ENCODE peak calls at places on chromosome 12, in five cellular contexts. W is neural progenitor cell, L is MM.1S, T is lung, D is A549. E is an unnamed sample.

GRCh38 chr12:71756054-71756675 is 1.5 kb downstream of the RAB21 start:
- DNase-seq in W (no peak), L (no peak), T (no peak), D (no peak), E (no peak)

GRCh38 chr12:95836630-95837239 is 22.0 kb upstream of the SNRPF start:
- DNase-seq in W (no peak), L (no peak), T (peak), D (peak), E (no peak)

GRCh38 chr12:67764946-67765619 is 116.5 kb downstream of the DYRK2 start:
- DNase-seq in W (no peak), L (peak), T (no peak), D (no peak), E (no peak)

GRCh38 chr12:53944209-53944608 is 5.6 kb downstream of the HOXC13 start:
- DNase-seq in W (no peak), L (no peak), T (no peak), D (no peak), E (no peak)

GRCh38 chr12:27987311-27987710 is 14.8 kb upstream of the PTHLH start:
- DNase-seq in W (no peak), L (no peak), T (no peak), D (no peak), E (no peak)

GRCh38 chr12:62291888-62292760 is 31.9 kb downstream of the USP15 start:
- DNase-seq in W (no peak), L (no peak), T (no peak), D (no peak), E (no peak)

GRCh38 chr12:121628037-121628436 is 1.7 kb downstream of the ORAI1 start:
- DNase-seq in W (no peak), L (no peak), T (no peak), D (no peak), E (no peak)

GRCh38 chr12:66600805-66601392 is 78.0 kb downstream of the GRIP1 start:
- DNase-seq in W (peak), L (no peak), T (no peak), D (no peak), E (no peak)

GRCh38 chr12:94080684-94081009 is 67.7 kb upstream of the PLXNC1 start:
- DNase-seq in W (no peak), L (peak), T (no peak), D (no peak), E (no peak)

GRCh38 chr12:132602578-132603239 is 7.7 kb downstream of the LRCOL1 start:
- DNase-seq in W (peak), L (no peak), T (no peak), D (no peak), E (no peak)

GRCh38 chr12:121391619-121392324 is 8.1 kb upstream of the RNF34 start:
- DNase-seq in W (no peak), L (peak), T (no peak), D (no peak), E (peak)

GRCh38 chr12:6337958-6338406 is 3.9 kb downstream of the TNFRSF1A start:
- DNase-seq in W (no peak), L (no peak), T (no peak), D (no peak), E (no peak)

GRCh38 chr12:2959508-2960431 is 573 bp downstream of the TEAD4 start:
- DNase-seq in W (peak), L (peak), T (peak), D (peak), E (no peak)

GRCh38 chr12:50351120-50352043 is 45.0 kb downstream of the FAM186A start:
- DNase-seq in W (no peak), L (no peak), T (no peak), D (no peak), E (no peak)

GRCh38 chr12:132163911-132164288 is 19.6 kb downstream of the NOC4L start:
- DNase-seq in W (no peak), L (no peak), T (no peak), D (no peak), E (no peak)

GRCh38 chr12:119594399-119594730 is 791 bp downstream of the TMEM233 start:
- DNase-seq in W (peak), L (no peak), T (no peak), D (no peak), E (no peak)

GRCh38 chr12:57111046-57111698 is at the start of gene STAT6:
- DNase-seq in W (peak), L (peak), T (peak), D (peak), E (no peak)

GRCh38 chr12:69388371-69388770 is 28.8 kb downstream of the YEATS4 start:
- DNase-seq in W (no peak), L (peak), T (no peak), D (peak), E (peak)

GRCh38 chr12:107320929-107321618 is 227.7 kb upstream of the CRY1 start:
- DNase-seq in W (peak), L (no peak), T (no peak), D (peak), E (no peak)

GRCh38 chr12:57897296-57897974 is 43.9 kb upstream of the ATP23 start:
- DNase-seq in W (no peak), L (no peak), T (no peak), D (no peak), E (no peak)

GRCh38 chr12:58776144-58776543 is 144.2 kb downstream of the LRIG3 start:
- DNase-seq in W (no peak), L (no peak), T (no peak), D (no peak), E (no peak)

GRCh38 chr12:88142610-88142991 is 494 bp downstream of the TMTC3 start:
- DNase-seq in W (peak), L (peak), T (peak), D (no peak), E (no peak)

GRCh38 chr12:105057174-105057573 is 27.1 kb downstream of the ALDH1L2 start:
- DNase-seq in W (no peak), L (no peak), T (no peak), D (no peak), E (no peak)

GRCh38 chr12:131752457-131752856 is 41.6 kb downstream of the SFSWAP start:
- DNase-seq in W (peak), L (no peak), T (no peak), D (no peak), E (no peak)

GRCh38 chr12:15910468-15910863 is 666 bp upstream of the DERA start:
- DNase-seq in W (no peak), L (peak), T (no peak), D (no peak), E (no peak)

DNA sequence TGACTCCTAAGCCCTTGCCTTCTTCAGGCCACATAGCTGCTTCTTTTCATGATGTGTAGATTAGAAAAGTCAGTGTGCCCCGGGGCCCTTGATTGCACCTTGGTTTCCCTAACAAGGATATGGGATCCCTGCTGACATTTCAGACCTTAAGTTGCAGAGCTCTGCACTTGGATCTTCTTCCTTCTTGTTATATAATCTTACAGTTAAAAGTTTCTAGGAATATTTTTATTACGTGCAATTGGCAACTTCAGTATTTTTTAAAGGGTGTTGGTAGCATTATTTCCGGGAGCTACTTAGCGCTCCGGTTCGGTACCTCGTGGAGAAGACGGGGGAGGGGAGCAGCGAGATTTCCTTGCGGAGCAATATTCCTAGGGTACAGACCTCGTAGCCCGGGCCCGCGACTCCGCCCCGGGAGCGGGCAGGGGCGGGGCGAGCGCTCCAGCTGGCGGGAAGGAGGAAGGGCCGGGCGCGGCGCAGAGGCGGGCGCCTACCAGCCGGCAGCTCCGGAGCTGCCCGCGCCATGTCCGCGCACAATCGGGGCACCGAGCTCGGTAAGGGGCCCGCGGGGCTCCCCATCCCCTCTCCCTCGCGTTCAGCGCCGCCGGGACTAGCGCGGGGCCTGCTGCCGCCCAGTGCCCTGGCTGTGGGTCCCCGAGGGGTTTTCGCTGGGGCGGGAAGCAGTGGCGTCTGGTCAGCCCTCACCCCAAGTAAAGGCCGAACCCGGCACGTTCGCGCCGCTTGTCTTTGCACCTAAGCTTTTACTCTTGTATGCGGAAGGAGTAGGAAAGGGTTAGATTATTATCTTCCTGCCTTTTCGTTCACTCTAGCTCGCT is at the start of gene DERA:
- DNase-seq in W (peak), L (peak), T (peak), D (peak), E (no peak)
- TF ChIP-seq CTCF in W (peak), L (no peak), T (no peak), D (no peak), E (no peak)

GRCh38 chr12:55736780-55737580 is 5.9 kb upstream of the GDF11 start:
- DNase-seq in W (peak), L (peak), T (peak), D (peak), E (no peak)
- H3K27ac ChIP-seq in W (no peak), L (no peak), T (no peak), D (no peak), E (no peak)

GRCh38 chr12:77324416-77324762 is 259.0 kb upstream of the E2F7 start:
- DNase-seq in W (no peak), L (no peak), T (no peak), D (no peak), E (no peak)

GRCh38 chr12:77325505-77325904 is 260.1 kb upstream of the E2F7 start:
- DNase-seq in W (peak), L (no peak), T (no peak), D (no peak), E (no peak)

GRCh38 chr12:77328326-77328725 is 263.0 kb upstream of the E2F7 start:
- DNase-seq in W (no peak), L (no peak), T (no peak), D (no peak), E (no peak)

GRCh38 chr12:77323778-77324415 is 258.5 kb upstream of the E2F7 start:
- DNase-seq in W (no peak), L (no peak), T (no peak), D (no peak), E (no peak)

DNA sequence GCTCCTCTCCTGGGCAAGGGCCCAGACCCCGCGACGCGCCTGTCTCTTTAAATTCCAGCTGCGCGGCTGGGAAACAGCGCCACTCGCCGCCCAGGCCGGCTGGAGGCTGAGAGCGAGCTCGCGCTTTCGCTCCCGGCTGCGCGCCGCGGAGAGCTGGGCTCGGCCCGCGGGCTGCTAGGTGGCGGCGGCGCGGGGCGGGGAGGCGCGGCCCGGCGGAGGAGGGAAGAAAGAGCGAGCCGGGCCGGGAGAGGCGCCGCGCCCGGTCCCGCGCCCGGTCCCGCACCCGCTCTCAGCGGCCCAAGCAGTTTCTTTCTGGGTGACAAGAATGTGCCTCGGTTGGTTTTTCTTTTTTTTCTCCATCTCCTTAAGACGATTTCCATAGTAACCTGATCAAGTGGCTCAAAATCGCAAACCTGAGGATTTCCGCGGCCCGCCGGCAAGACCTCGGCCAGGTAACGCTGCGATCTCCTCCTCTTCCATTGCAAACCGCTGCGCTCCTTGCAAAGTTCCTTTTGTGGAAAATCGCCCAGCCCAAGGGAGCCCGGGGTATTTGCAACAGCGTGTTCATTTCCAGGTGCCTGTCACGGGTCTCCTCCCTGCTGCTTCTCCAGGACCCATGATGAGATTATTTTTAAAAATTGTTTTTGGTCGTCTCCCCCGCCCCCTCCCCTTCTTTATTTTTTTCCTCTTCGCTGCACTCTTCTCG is 259.5 kb upstream of the E2F7 start:
- DNase-seq in W (peak), L (peak), T (peak), D (peak), E (no peak)
- TF ChIP-seq CTCF in W (peak), L (peak), T (peak), D (peak), E (peak)

DNA sequence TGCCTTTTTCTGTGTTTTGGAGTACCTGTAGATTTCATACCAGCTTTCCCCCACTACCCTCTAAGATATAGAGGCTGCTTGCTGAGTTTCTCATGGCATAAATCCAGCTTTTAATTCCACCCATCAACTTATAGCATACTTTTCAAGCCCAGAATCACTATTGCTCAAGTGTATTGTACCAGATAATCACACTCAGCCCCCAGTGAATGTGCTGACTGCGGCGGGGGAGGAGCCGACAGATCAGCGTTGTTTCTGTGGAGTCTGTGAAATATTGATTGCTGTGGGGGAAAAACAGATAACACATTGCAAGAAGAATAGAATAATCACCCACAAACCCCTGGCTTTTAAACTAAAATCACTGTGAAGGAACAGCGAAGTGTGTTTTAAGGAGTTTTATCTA is 296.1 kb downstream of the TMEM132D start:
- DNase-seq in W (no peak), L (no peak), T (no peak), D (no peak), E (no peak)
- H3K27ac ChIP-seq in W (no peak), L (no peak), T (no peak), D (no peak), E (no peak)

DNA sequence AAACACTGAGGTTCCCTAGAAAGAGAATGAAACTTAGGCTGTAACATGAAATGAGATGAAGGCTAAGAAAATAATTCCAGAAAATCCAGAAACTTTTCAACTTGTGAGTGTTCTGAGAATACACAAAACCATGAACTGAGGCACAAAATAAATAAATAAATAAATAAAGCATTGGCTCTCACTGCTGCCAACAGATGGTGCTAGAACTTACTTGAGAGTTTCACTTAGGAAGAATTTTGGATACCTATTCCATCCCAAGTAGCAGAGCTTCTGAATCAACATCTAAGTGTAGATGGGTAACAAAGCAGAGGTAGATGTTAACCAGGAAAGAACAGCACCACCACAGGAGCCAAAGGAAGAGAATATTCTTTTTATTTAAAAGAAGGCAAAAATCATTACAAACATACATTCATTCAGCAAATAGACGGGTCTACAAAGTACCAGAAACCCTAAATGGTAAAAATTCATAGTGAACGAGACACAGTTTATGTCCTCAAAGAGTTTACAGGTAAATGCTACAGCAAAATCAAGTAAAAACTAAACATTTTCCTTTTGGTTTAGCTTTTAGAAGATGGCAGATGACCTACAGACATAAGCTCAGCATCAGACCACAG is 16.7 kb downstream of the EPS8 start:
- DNase-seq in W (peak), L (no peak), T (no peak), D (no peak), E (no peak)
- TF ChIP-seq CTCF in W (peak), L (peak), T (peak), D (peak), E (peak)

GRCh38 chr12:64780220-64780530 is 21.0 kb upstream of the GNS start:
- DNase-seq in W (peak), L (no peak), T (no peak), D (no peak), E (no peak)
- H3K27ac ChIP-seq in W (no peak), L (peak), T (peak), D (peak), E (no peak)